ENCODE peak calls at places on chromosomes 11 and 22, in six cellular contexts. A is IMR-90, N is H1, P is neuronal stem cell, O is H9, X is trophoblast cell. E is an unnamed sample.
A peak's percentile ranks its signal among the peaks of the same experiment; 100 is the strongest.

GRCh38 chr11:35126000-35126878 is 12.7 kb upstream of the CD44 start:
- DNase-seq in O (no peak), P (no peak), X (no peak), A (no peak), N (no peak), E (no peak)

GRCh38 chr11:100823360-100823759 is 136.3 kb downstream of the ARHGAP42 start:
- DNase-seq in N (no peak), A (peak; percentile 36), P (no peak), X (no peak), O (no peak), E (no peak)

GRCh38 chr11:43418197-43418596 is 59.5 kb downstream of the TTC17 start:
- DNase-seq in O (no peak), P (no peak), A (no peak), N (no peak), X (no peak), E (no peak)

GRCh38 chr11:74020537-74020936 is 11.7 kb upstream of the UCP3 start:
- DNase-seq in P (no peak), N (no peak), X (peak; percentile 12), A (no peak), O (no peak), E (no peak)

GRCh38 chr22:49297871-49298721 is 529.6 kb downstream of the BRD1 start:
- DNase-seq in A (no peak), O (peak; percentile 33), P (no peak), X (no peak), N (no peak), E (no peak)

GRCh38 chr22:22710719-22711531 is 66.5 kb downstream of the GGTLC2 start:
- DNase-seq in O (peak; percentile 75), N (no peak), P (peak; percentile 45), A (peak; percentile 17), X (peak; percentile 74), E (peak; percentile 6)

GRCh38 chr22:20919718-20920117 is 2.5 kb downstream of the CRKL start:
- DNase-seq in A (no peak), N (no peak), X (peak; percentile 43), P (no peak), O (no peak), E (peak; percentile 18)

GRCh38 chr11:12386309-12386708 is 8.9 kb downstream of the PARVA start:
- DNase-seq in A (no peak), X (no peak), P (no peak), N (no peak), O (no peak), E (no peak)

GRCh38 chr11:108780119-108780518 is 115.2 kb downstream of the DDX10 start:
- DNase-seq in A (peak; percentile 71), P (no peak), X (no peak), O (no peak), N (no peak), E (no peak)

GRCh38 chr11:35223429-35223828 is 84.5 kb downstream of the CD44 start:
- DNase-seq in P (no peak), X (peak; percentile 11), A (peak; percentile 62), O (no peak), N (no peak), E (peak; percentile 89)

GRCh38 chr11:2507945-2508749 is 63.3 kb downstream of the KCNQ1 start:
- DNase-seq in N (no peak), A (no peak), P (no peak), O (peak; percentile 15), X (no peak), E (no peak)

GRCh38 chr22:36211237-36211881 is 9.8 kb upstream of the APOL4 start:
- DNase-seq in X (no peak), P (no peak), A (peak; percentile 56), N (no peak), O (no peak), E (peak; percentile 47)

GRCh38 chr11:133745791-133746190 is 99.5 kb downstream of the SPATA19 start:
- DNase-seq in A (no peak), O (no peak), P (no peak), N (no peak), X (no peak), E (no peak)

GRCh38 chr11:76674517-76675400 is 4.2 kb upstream of the LRRC32 start:
- DNase-seq in X (no peak), P (no peak), O (no peak), A (no peak), N (no peak), E (no peak)

GRCh38 chr22:39685336-39686177 is 115.0 kb downstream of the CACNA1I start:
- DNase-seq in P (no peak), O (no peak), N (no peak), A (no peak), X (no peak), E (no peak)

GRCh38 chr11:130112071-130112830 is 42.6 kb downstream of the APLP2 start:
- DNase-seq in P (no peak), O (no peak), N (no peak), X (peak; percentile 81), A (no peak), E (no peak)

GRCh38 chr22:38870312-38870741 is 1.7 kb downstream of the CBX6 start:
- DNase-seq in A (peak; percentile 78), N (no peak), O (peak; percentile 89), X (peak; percentile 94), P (peak; percentile 80), E (peak; percentile 88)

GRCh38 chr11:100632970-100633452 is 54.1 kb upstream of the ARHGAP42 start:
- DNase-seq in O (no peak), A (peak; percentile 56), P (no peak), X (no peak), N (no peak), E (peak; percentile 75)

GRCh38 chr11:125952973-125953372 is 7.1 kb downstream of the VSIG10L2 start:
- DNase-seq in O (no peak), A (no peak), N (no peak), P (no peak), X (no peak), E (no peak)

GRCh38 chr11:74019860-74020259 is 11.0 kb upstream of the UCP3 start:
- DNase-seq in A (peak; percentile 24), O (no peak), P (no peak), X (no peak), N (no peak), E (no peak)

GRCh38 chr22:20606784-20607128 is 99.3 kb downstream of the MED15 start:
- DNase-seq in X (no peak), A (no peak), O (no peak), P (no peak), N (no peak), E (no peak)

GRCh38 chr11:123690490-123690889 is 36.1 kb upstream of the SCN3B start:
- DNase-seq in X (peak; percentile 25), P (no peak), O (no peak), A (peak; percentile 63), N (no peak), E (no peak)

GRCh38 chr11:123681007-123681406 is 26.6 kb upstream of the SCN3B start:
- DNase-seq in X (no peak), O (no peak), N (no peak), P (no peak), A (no peak), E (no peak)

GRCh38 chr11:123682976-123683375 is 28.6 kb upstream of the SCN3B start:
- DNase-seq in X (no peak), P (no peak), N (no peak), O (no peak), A (no peak), E (no peak)

GRCh38 chr11:123683616-123684170 is 29.3 kb upstream of the SCN3B start:
- DNase-seq in X (no peak), P (no peak), N (no peak), A (no peak), O (no peak), E (no peak)

DNA sequence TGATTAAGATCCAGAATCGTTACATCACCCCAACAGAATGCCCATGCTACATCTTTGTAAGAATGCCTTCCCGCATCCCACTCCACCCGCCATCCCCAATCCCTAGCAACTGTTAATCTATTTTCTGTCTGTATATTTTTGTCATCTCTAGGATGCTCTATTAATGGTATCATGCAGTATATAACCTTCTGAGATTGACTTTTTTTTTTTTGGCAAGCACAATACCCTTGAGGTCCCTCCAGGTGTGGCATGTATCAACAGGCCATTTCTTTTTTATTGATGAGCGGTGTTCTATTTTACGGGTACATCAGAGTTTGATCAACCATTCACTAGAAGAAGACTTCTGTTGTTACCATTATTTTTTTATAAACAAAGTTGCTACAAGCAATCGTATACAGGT is 30.2 kb upstream of the SCN3B start:
- DNase-seq in P (no peak), X (no peak), N (no peak), A (no peak), O (no peak), E (no peak)
- H4K91ac ChIP-seq in P (no peak overlapping the region), X (no peak overlapping the region), N (no peak overlapping the region), A (no peak overlapping the region), O (no peak overlapping the region), E (no peak overlapping the region)

GRCh38 chr11:103610435-103610834 is 426.0 kb upstream of the DDI1 start:
- DNase-seq in X (no peak), O (no peak), P (no peak), N (no peak), A (no peak), E (no peak)

GRCh38 chr11:103604310-103604709 is 432.1 kb upstream of the DDI1 start:
- DNase-seq in N (no peak), A (no peak), O (no peak), X (no peak), P (no peak), E (no peak)

GRCh38 chr11:103608566-103608965 is 427.9 kb upstream of the DDI1 start:
- DNase-seq in P (no peak), N (no peak), O (no peak), A (peak; percentile 64), X (peak; percentile 50), E (peak; percentile 70)

DNA sequence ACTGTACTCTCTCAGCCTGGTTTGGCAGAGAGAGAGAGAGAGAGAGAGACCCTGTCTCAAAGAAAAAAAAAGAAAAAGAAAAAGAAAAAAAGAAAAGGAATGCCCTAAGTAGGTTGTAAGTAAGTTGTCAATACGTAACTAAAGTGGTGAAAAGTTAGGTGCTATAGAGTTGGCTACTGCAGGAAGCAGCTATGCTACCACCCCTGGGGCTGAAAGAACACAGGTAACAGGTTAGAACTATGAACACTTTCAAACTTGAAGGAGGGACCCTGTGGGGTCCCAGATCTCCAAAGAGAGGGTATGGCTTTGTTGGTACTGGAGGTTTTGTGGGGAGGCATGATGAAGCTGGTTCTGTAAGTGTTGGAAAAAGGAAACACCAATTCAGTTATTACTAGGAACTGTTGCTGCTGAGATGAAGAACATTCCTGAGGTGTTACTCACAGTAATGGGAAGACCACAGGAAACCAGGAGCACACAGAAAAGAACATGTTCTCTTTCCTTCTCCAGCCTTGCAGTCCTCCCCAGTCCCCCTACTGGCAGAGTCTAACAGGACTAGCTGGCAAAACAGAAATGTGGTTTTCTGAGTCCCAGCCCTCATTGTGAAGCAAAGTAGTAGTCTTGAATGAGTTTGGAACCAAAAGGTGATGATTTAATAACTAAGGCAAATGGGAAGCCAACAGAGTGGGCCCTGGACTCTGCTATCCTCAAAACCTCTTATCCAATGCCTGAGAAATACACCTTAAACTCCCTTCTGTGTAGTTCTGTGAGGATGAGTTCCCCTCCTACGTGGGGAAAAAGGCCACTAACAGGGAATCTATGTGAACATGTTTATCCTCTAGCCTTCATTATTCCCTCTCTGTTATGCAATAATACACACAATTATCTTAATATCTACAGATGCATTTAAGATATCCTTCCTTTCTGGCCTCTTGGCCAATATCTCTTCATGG is 427.0 kb upstream of the DDI1 start:
- DNase-seq in N (no peak), A (peak; percentile 96), X (peak; percentile 72), P (no peak), O (peak; percentile 48), E (peak; percentile 95)
- H3K4ac ChIP-seq in N (no peak overlapping the region), A (peak overlapping the region; percentile 86), X (no peak overlapping the region), P (no peak overlapping the region), O (no peak overlapping the region), E (no peak overlapping the region)

GRCh38 chr11:107733518-107733917 is 21.7 kb upstream of the SLN start:
- DNase-seq in O (no peak), N (no peak), P (no peak), A (no peak), X (no peak), E (no peak)
- H4K91ac ChIP-seq in O (no peak overlapping the region), N (no peak overlapping the region), P (no peak overlapping the region), A (no peak overlapping the region), X (no peak overlapping the region), E (no peak overlapping the region)

GRCh38 chr11:6612008-6612815 is at the start of gene TAF10:
- DNase-seq in X (peak; percentile 98), A (peak; percentile 96), N (no peak), P (peak; percentile 90), O (peak; percentile 96), E (peak; percentile 98)
- H3K4ac ChIP-seq in X (peak within 1 kb of the TSS; percentile 87), A (peak within 1 kb of the TSS; percentile 97), N (peak within 1 kb of the TSS; percentile 82), P (no peak within 1 kb of the TSS), O (no peak within 1 kb of the TSS), E (peak within 1 kb of the TSS; percentile 84)